ENCODE peak calls at places on chromosomes 7 and 10, in four cellular contexts. V is pancreas, B is GM23338, Y is IMR-90. C is an unnamed sample.
A peak's percentile ranks its signal among the peaks of the same experiment; 100 is the strongest.

GRCh38 chr10:66827353-66827752 is 98.5 kb upstream of the LRRTM3 start:
- DNase-seq in V (no peak), B (no peak), Y (peak; percentile 74), C (peak; percentile 84)

GRCh38 chr7:15503603-15504280 is 58.1 kb downstream of the AGMO start:
- DNase-seq in V (no peak), B (no peak), Y (peak; percentile 15), C (peak; percentile 51)

GRCh38 chr7:30750574-30751256 is 1.2 kb upstream of the INMT start:
- DNase-seq in V (no peak), B (no peak), Y (peak; percentile 92), C (peak; percentile 95)

GRCh38 chr10:129761981-129762956 is 201.8 kb downstream of the EBF3 start:
- DNase-seq in V (no peak), B (no peak), Y (no peak), C (no peak)

GRCh38 chr7:86504229-86504628 is 139.5 kb upstream of the GRM3 start:
- DNase-seq in V (no peak), B (no peak), Y (no peak), C (no peak)

GRCh38 chr10:119135517-119135890 is 30.0 kb downstream of the SFXN4 start:
- DNase-seq in V (no peak), B (no peak), Y (peak; percentile 79), C (no peak)

GRCh38 chr7:141511370-141512335 is 39.6 kb upstream of the AGK start:
- DNase-seq in V (peak; percentile 21), B (peak; percentile 78), Y (no peak), C (no peak)

GRCh38 chr7:66505531-66506451 is 122.9 kb upstream of the KCTD7 start:
- DNase-seq in V (peak; percentile 17), B (no peak), Y (no peak), C (no peak)

GRCh38 chr7:132878228-132878919 is 203.5 kb downstream of the CHCHD3 start:
- DNase-seq in V (no peak), B (no peak), Y (no peak), C (no peak)

GRCh38 chr10:122657255-122657654 is 42.4 kb downstream of the C10orf120 start:
- DNase-seq in V (no peak), B (no peak), Y (no peak), C (no peak)

GRCh38 chr7:76108540-76109233 is 60.8 kb downstream of the MDH2 start:
- DNase-seq in V (peak; percentile 52), B (no peak), Y (peak; percentile 24), C (peak; percentile 33)

GRCh38 chr10:76736848-76737495 is 900.6 kb downstream of the KCNMA1 start:
- DNase-seq in V (no peak), B (no peak), Y (no peak), C (no peak)

GRCh38 chr10:89262331-89263020 is 10.9 kb upstream of the LIPA start:
- DNase-seq in V (no peak), B (no peak), Y (peak; percentile 19), C (no peak)

GRCh38 chr7:77473240-77474005 is 57.3 kb upstream of the GSAP start:
- DNase-seq in V (no peak), B (no peak), Y (peak; percentile 7), C (no peak)

GRCh38 chr7:120966961-120967360 is 16.4 kb downstream of the ING3 start:
- DNase-seq in V (no peak), B (no peak), Y (no peak), C (no peak)

GRCh38 chr7:7122701-7123281 is 59.6 kb upstream of the C1GALT1 start:
- DNase-seq in V (no peak), B (no peak), Y (peak; percentile 36), C (peak; percentile 84)

GRCh38 chr7:1884583-1885350 is 214.7 kb downstream of the ELFN1 start:
- DNase-seq in V (no peak), B (no peak), Y (peak; percentile 20), C (no peak)

GRCh38 chr10:94439275-94439861 is 37.0 kb downstream of the TBC1D12 start:
- DNase-seq in V (no peak), B (peak; percentile 30), Y (peak; percentile 3), C (peak; percentile 7)

GRCh38 chr10:26779176-26779860 is 81.4 kb downstream of the ABI1 start:
- DNase-seq in V (no peak), B (no peak), Y (no peak), C (no peak)

GRCh38 chr10:28997736-28998135 is 291.1 kb upstream of the LYZL1 start:
- DNase-seq in V (no peak), B (no peak), Y (peak; percentile 16), C (no peak)

GRCh38 chr7:1169409-1170368 is 9.7 kb upstream of the ZFAND2A start:
- DNase-seq in V (peak; percentile 75), B (peak; percentile 98), Y (no peak), C (peak; percentile 70)

GRCh38 chr7:127745445-127745844 is 93.5 kb downstream of the SND1 start:
- DNase-seq in V (no peak), B (no peak), Y (no peak), C (no peak)

GRCh38 chr10:51696251-51696650 is 3.1 kb downstream of the CSTF2T start:
- DNase-seq in V (no peak), B (no peak), Y (no peak), C (no peak)

GRCh38 chr7:45268013-45268412 is 110.4 kb downstream of the RAMP3 start:
- DNase-seq in V (no peak), B (no peak), Y (no peak), C (no peak)

GRCh38 chr10:78974409-78975317 is 94.1 kb upstream of the ZMIZ1 start:
- DNase-seq in V (peak; percentile 44), B (peak; percentile 78), Y (peak; percentile 94), C (peak; percentile 89)

GRCh38 chr10:125177641-125178640 is 17.6 kb upstream of the CTBP2 start:
- DNase-seq in V (no peak), B (no peak), Y (no peak), C (no peak)

GRCh38 chr10:77713506-77714280 is 76.1 kb upstream of the KCNMA1 start:
- DNase-seq in V (no peak), B (no peak), Y (peak; percentile 51), C (peak; percentile 29)

GRCh38 chr7:1917221-1918062 is 247.4 kb downstream of the ELFN1 start:
- DNase-seq in V (no peak), B (no peak), Y (no peak), C (no peak)

GRCh38 chr7:44981035-44981706 is 2.4 kb upstream of the MYO1G start:
- DNase-seq in V (no peak), B (peak; percentile 36), Y (no peak), C (no peak)

GRCh38 chr7:135232720-135233119 is 918 bp upstream of the STRA8 start:
- DNase-seq in V (no peak), B (peak; percentile 70), Y (no peak), C (no peak)

GRCh38 chr7:142303650-142304049 is 45.8 kb upstream of the PRSS58 start:
- DNase-seq in V (no peak), B (peak; percentile 83), Y (no peak), C (no peak)

GRCh38 chr7:151340794-151341356 is 737 bp upstream of the NUB1 start:
- DNase-seq in V (no peak), B (no peak), Y (no peak), C (no peak)

GRCh38 chr7:151342102-151342646 is 562 bp downstream of the NUB1 start:
- DNase-seq in V (no peak), B (no peak), Y (no peak), C (peak; percentile 15)

GRCh38 chr7:151338809-151339208 is 2.8 kb upstream of the NUB1 start:
- DNase-seq in V (no peak), B (no peak), Y (no peak), C (no peak)

GRCh38 chr7:151341357-151342101 is at the start of gene NUB1:
- DNase-seq in V (peak; percentile 95), B (peak; percentile 95), Y (peak; percentile 74), C (peak; percentile 84)

DNA sequence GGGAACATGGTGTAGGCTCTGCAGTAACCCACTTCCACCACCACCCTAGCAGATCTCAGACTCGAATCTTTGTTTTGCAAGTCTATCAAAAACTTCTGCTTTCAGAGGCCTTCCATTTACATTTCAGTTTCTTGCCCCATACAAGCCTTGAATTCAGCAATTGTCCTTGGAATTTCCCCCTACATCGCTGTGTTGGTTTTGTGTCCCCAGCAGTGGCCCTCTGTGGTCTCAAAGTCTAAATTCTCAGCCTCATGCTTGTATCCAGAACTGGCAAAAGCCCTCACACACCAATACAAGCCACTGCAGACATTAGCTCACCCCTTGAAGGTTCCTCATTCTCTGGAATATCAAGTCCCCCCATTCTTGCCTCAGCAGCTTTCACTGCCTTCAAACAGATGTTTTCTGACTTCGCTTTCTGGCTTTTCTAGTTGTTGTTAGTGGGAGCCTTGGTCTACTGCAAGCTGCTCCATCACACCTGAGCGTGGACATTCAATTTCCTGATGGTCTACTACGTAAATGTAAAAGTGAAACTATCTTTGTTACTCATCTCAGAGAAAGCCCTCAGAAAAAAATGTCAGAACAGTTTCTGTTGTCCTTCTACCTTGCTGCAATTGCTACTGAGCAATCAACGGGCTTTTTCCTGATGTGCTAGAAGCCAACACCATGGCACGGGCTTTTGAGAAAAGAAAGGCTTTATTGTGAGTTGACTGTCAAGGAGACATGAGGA is 1.8 kb upstream of the NUB1 start:
- DNase-seq in V (no peak), B (no peak), Y (no peak), C (no peak)
- H3K4me3 ChIP-seq in V (no peak overlapping the region), B (no peak overlapping the region), Y (no peak overlapping the region), C (no peak overlapping the region)

DNA sequence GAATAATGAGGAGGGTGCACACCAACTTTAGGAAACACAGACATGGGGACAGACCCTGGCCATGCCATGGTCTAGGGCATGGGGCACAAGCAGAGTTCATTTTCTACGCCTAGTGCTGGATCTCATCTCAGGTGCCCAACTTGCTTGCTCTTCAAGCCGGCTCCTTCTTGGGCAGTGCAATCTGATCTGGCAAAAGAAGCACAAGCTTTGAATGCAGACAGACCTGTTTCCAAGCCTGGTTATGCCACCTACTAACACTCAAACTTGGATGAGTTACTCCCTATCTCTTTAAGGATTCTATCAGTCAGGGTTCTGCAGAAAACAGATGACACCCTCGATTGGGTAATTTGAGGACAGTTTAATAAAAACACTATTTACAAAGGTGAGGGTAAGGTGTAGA is 34.9 kb upstream of the WAPL start:
- DNase-seq in V (no peak), B (no peak), Y (no peak), C (no peak)
- TF ChIP-seq CTCF in V (no peak), B (no peak), Y (no peak), C (no peak)

GRCh38 chr7:19560111-19560883 is 148.5 kb downstream of the POLR1F start:
- DNase-seq in V (no peak), B (peak; percentile 3), Y (no peak), C (peak; percentile 92)
- H3K4me3 ChIP-seq in V (no peak overlapping the region), B (no peak overlapping the region), Y (no peak overlapping the region), C (no peak overlapping the region)

GRCh38 chr10:47420305-47421056 is 36.4 kb upstream of the ZNF488 start:
- DNase-seq in V (no peak), B (peak; percentile 18), Y (no peak), C (no peak)

GRCh38 chr10:47418321-47418720 is 34.2 kb upstream of the ZNF488 start:
- DNase-seq in V (no peak), B (no peak), Y (no peak), C (no peak)

GRCh38 chr10:47421057-47421952 is 37.2 kb upstream of the ZNF488 start:
- DNase-seq in V (no peak), B (no peak), Y (peak; percentile 91), C (peak; percentile 84)

GRCh38 chr10:47419421-47419820 is 35.3 kb upstream of the ZNF488 start:
- DNase-seq in V (no peak), B (no peak), Y (no peak), C (no peak)

DNA sequence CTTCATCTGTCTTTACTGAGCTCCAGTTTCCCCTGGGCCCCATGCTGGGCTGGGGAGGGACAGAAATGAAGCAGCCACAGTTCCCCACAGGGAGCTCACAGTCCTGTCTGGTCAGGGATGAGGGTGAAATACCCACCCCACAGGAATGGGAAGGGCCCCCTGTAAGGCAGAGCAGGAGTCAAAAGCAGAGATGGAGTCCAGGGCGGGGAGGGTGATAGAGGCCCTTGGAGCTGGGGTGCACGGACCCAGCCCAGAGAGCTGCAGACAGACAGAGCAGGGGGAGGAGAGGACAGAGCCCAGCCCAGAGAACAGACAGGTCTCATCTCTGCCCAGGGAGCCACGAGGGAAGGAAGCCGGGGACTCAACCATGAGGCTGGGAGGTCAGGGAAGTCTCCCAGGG is 34.9 kb upstream of the ZNF488 start:
- DNase-seq in V (no peak), B (no peak), Y (no peak), C (no peak)
- TF ChIP-seq CTCF in V (no peak), B (no peak), Y (no peak), C (no peak)